ENCODE peak calls at places on chromosomes 5 and 9, in five cellular contexts. L is CD4-positive, CD25-positive, alpha-beta regulatory T cell; Z is posterior cingulate gyrus; W is mesenchymal stem cell; I is SK-N-SH. R is an unnamed sample.

GRCh38 chr9:95808001-95808400 is 67.5 kb upstream of the ERCC6L2 start:
- DNase-seq in W (peak; percentile 61), L (no peak), Z (no peak), I (no peak), R (no peak)

GRCh38 chr5:108487951-108488350 is 106.1 kb upstream of the FBXL17 start:
- DNase-seq in I (no peak), L (no peak), Z (no peak), W (no peak), R (no peak)

GRCh38 chr5:143636951-143637528 is 174.9 kb upstream of the HMHB1 start:
- DNase-seq in I (no peak), Z (no peak), L (no peak), W (peak; percentile 50), R (no peak)

GRCh38 chr5:132376694-132377641 is 7.5 kb downstream of the SLC22A5 start:
- DNase-seq in W (no peak), Z (peak; percentile 90), L (no peak), I (no peak), R (no peak)

GRCh38 chr5:79056847-79057246 is 12.6 kb downstream of the DMGDH start:
- DNase-seq in Z (no peak), I (no peak), W (no peak), L (no peak), R (no peak)

GRCh38 chr9:80874276-80874675 is 815.1 kb downstream of the TLE1 start:
- DNase-seq in W (peak; percentile 86), Z (no peak), L (no peak), I (no peak), R (no peak)

GRCh38 chr5:1111727-1112289 is at the start of gene SLC12A7:
- DNase-seq in I (peak; percentile 72), Z (no peak), L (peak; percentile 76), W (no peak), R (no peak)

GRCh38 chr9:16664211-16664610 is 206.3 kb downstream of the BNC2 start:
- DNase-seq in I (no peak), Z (no peak), L (no peak), W (no peak), R (no peak)

GRCh38 chr5:2695200-2695891 is 56.1 kb downstream of the IRX2 start:
- DNase-seq in W (no peak), I (no peak), L (no peak), Z (no peak), R (no peak)

R was measured in C1 segment of cervical spinal cord.